ENCODE peak calls at places on chromosome 9, in seven cellular contexts. J is GM12878, K is K562, I is endothelial cell of umbilical vein, X is HCT116, G is HepG2, W is H1. N is an unnamed sample.

GRCh38 chr9:99101271-99101670 is 3.6 kb upstream of the TGFBR1 start:
- DNase-seq in J (no peak), K (no peak), I (no peak), X (no peak), G (no peak), W (no peak), N (no peak)

GRCh38 chr9:87194471-87194870 is 247.2 kb upstream of the GAS1 start:
- DNase-seq in J (no peak), K (no peak), I (no peak), X (no peak), G (no peak), W (no peak), N (no peak)

GRCh38 chr9:90861826-90862740 is 60.5 kb downstream of the SYK start:
- DNase-seq in J (no peak), K (no peak), I (no peak), X (no peak), G (no peak), W (peak; percentile 37), N (no peak)

GRCh38 chr9:76227165-76227564 is 167.1 kb downstream of the RFK start:
- DNase-seq in J (no peak), K (no peak), I (no peak), X (no peak), G (no peak), W (no peak), N (no peak)

GRCh38 chr9:70409800-70410199 is 4.7 kb downstream of the KLF9 start:
- DNase-seq in J (no peak), K (no peak), I (no peak), X (no peak), G (no peak), W (no peak), N (no peak)

GRCh38 chr9:70746760-70747159 is 332.3 kb upstream of the KLF9 start:
- DNase-seq in J (no peak), K (no peak), I (no peak), X (no peak), G (no peak), W (no peak), N (no peak)

GRCh38 chr9:83476513-83476912 is 61.7 kb downstream of the FRMD3 start:
- DNase-seq in J (no peak), K (no peak), I (no peak), X (no peak), G (no peak), W (no peak), N (no peak)

GRCh38 chr9:108549184-108549583 is 306.6 kb downstream of the ACTL7B start:
- DNase-seq in J (no peak), K (no peak), I (no peak), X (no peak), G (no peak), W (no peak), N (no peak)

GRCh38 chr9:2210201-2210600 is 195.1 kb downstream of the SMARCA2 start:
- DNase-seq in J (no peak), K (no peak), I (peak; percentile 27), X (no peak), G (no peak), W (no peak), N (no peak)

GRCh38 chr9:18795947-18796705 is 236.9 kb downstream of the SAXO1 start:
- DNase-seq in J (no peak), K (no peak), I (no peak), X (no peak), G (no peak), W (no peak), N (no peak)

GRCh38 chr9:134329576-134329855 is 3.3 kb downstream of the RXRA start:
- DNase-seq in J (no peak), K (no peak), I (no peak), X (no peak), G (no peak), W (no peak), N (no peak)

GRCh38 chr9:130825051-130825651 is 9.9 kb upstream of the ABL1 start:
- DNase-seq in J (no peak), K (peak; percentile 91), I (peak; percentile 59), X (no peak), G (no peak), W (peak; percentile 43), N (peak; percentile 42)

GRCh38 chr9:27763831-27764230 is 190.6 kb upstream of the C9orf72 start:
- DNase-seq in J (no peak), K (no peak), I (no peak), X (no peak), G (no peak), W (no peak), N (no peak)

GRCh38 chr9:117546894-117547293 is 132.0 kb upstream of the ASTN2 start:
- DNase-seq in J (no peak), K (no peak), I (peak; percentile 13), X (no peak), G (no peak), W (no peak), N (peak; percentile 46)

GRCh38 chr9:111897831-111898144 is 1.2 kb downstream of the UGCG start:
- DNase-seq in J (peak; percentile 74), K (no peak), I (peak; percentile 55), X (peak; percentile 23), G (no peak), W (no peak), N (peak; percentile 14)

GRCh38 chr9:124457079-124457886 is 7.0 kb downstream of the ADGRD2 start:
- DNase-seq in J (no peak), K (no peak), I (no peak), X (no peak), G (no peak), W (no peak), N (no peak)
- H3K36me3 ChIP-seq in J (no peaks in the 10 kb centered on the region), K (no peaks in the 10 kb centered on the region), I (no peaks in the 10 kb centered on the region), X (no peaks in the 10 kb centered on the region), G (no peaks in the 10 kb centered on the region), W (peaks cover 3% of the 10 kb centered on the region), N (no peaks in the 10 kb centered on the region)

GRCh38 chr9:107462691-107463090 is 26.9 kb downstream of the KLF4 start:
- DNase-seq in J (no peak), K (no peak), I (no peak), X (no peak), G (peak; percentile 23), W (no peak), N (no peak)

GRCh38 chr9:107471562-107471961 is 18.0 kb downstream of the KLF4 start:
- DNase-seq in J (no peak), K (no peak), I (no peak), X (no peak), G (no peak), W (no peak), N (no peak)

GRCh38 chr9:107460153-107461023 is 29.2 kb downstream of the KLF4 start:
- DNase-seq in J (no peak), K (no peak), I (no peak), X (no peak), G (no peak), W (no peak), N (no peak)

GRCh38 chr9:107467416-107467815 is 22.2 kb downstream of the KLF4 start:
- DNase-seq in J (no peak), K (no peak), I (no peak), X (no peak), G (no peak), W (no peak), N (no peak)

GRCh38 chr9:107465467-107466451 is 23.8 kb downstream of the KLF4 start:
- DNase-seq in J (no peak), K (peak; percentile 64), I (peak; percentile 47), X (no peak), G (no peak), W (peak; percentile 80), N (peak; percentile 84)
- TF ChIP-seq MAX in J (no peak), K (no peak), I (no peak), X (no peak), G (no peak), W (peak; percentile 46), N (no peak)

GRCh38 chr9:121153642-121154041 is 48.0 kb downstream of the RAB14 start:
- DNase-seq in J (no peak), K (peak; percentile 24), I (no peak), X (no peak), G (no peak), W (no peak), N (no peak)

GRCh38 chr9:121160025-121160424 is 41.6 kb downstream of the RAB14 start:
- DNase-seq in J (no peak), K (no peak), I (no peak), X (no peak), G (no peak), W (no peak), N (no peak)

GRCh38 chr9:121156263-121156731 is 45.4 kb downstream of the RAB14 start:
- DNase-seq in J (peak; percentile 72), K (no peak), I (peak; percentile 45), X (no peak), G (no peak), W (no peak), N (no peak)

GRCh38 chr9:121154782-121155181 is 46.9 kb downstream of the RAB14 start:
- DNase-seq in J (no peak), K (peak; percentile 84), I (no peak), X (peak; percentile 46), G (no peak), W (no peak), N (no peak)

GRCh38 chr9:121157939-121158338 is 43.7 kb downstream of the RAB14 start:
- DNase-seq in J (no peak), K (no peak), I (no peak), X (no peak), G (no peak), W (no peak), N (no peak)
- H3K36me3 ChIP-seq in J (peaks cover 7% of the 10 kb centered on the region), K (peaks cover 69% of the 10 kb centered on the region), I (peaks cover 20% of the 10 kb centered on the region), X (peaks cover 5% of the 10 kb centered on the region), G (peaks cover 7% of the 10 kb centered on the region), W (peaks cover 2% of the 10 kb centered on the region), N (peaks cover 56% of the 10 kb centered on the region)

GRCh38 chr9:129595323-129595741 is 25.6 kb downstream of the C9orf50 start:
- DNase-seq in J (no peak), K (no peak), I (no peak), X (no peak), G (no peak), W (no peak), N (no peak)
- TF ChIP-seq MAX in J (no peak), K (no peak), I (no peak), X (no peak), G (no peak), W (no peak), N (no peak)

DNA sequence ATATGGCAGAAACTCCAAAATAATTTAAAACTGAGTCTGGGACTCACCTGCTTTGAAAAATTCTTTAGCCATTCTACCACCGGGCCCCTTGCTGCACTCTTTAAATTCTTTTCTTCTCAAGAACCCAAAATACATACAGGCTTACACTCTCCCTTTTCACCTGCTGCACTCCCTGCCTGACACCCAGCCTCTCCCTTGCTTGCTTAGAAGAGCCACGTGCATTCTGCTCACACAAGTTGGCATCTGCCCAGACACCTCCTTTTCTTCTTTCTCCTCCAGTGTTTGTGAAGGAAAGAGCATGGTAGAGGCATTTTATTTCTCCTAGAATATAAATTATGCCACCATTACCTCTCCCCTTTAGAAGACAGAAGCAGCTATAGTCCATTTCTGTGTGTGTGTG is 39.0 kb upstream of the AOPEP start:
- DNase-seq in J (no peak), K (no peak), I (no peak), X (no peak), G (no peak), W (no peak), N (no peak)
- H3K36me3 ChIP-seq in J (no peaks in the 10 kb centered on the region), K (no peaks in the 10 kb centered on the region), I (no peaks in the 10 kb centered on the region), X (no peaks in the 10 kb centered on the region), G (no peaks in the 10 kb centered on the region), W (no peaks in the 10 kb centered on the region), N (no peaks in the 10 kb centered on the region)